ENCODE peak calls at places on chromosome 16, in eight cellular contexts. One of them, this sample, is unnamed.

GRCh38 chr16:11296706-11297491 is 15.8 kb upstream of the PRM1 start:
- DNase-seq in GM04504: no peak
- DNase-seq in H54: no peak
- DNase-seq in T-helper 9 cell: no peak
- DNase-seq in NCI-H460: no peak
- DNase-seq in substantia nigra: no peak
- DNase-seq in mammary epithelial cell: peak; percentile 50
- DNase-seq in neural crest cell: no peak
- DNase-seq in this sample: no peak

GRCh38 chr16:71645450-71645849 is 19.5 kb downstream of the MARVELD3 start:
- DNase-seq in GM04504: no peak
- DNase-seq in H54: no peak
- DNase-seq in T-helper 9 cell: no peak
- DNase-seq in NCI-H460: peak; percentile 24
- DNase-seq in substantia nigra: no peak
- DNase-seq in mammary epithelial cell: peak; percentile 12
- DNase-seq in neural crest cell: no peak
- DNase-seq in this sample: no peak

GRCh38 chr16:23949630-23950290 is 114.0 kb downstream of the PRKCB start:
- DNase-seq in GM04504: no peak
- DNase-seq in H54: no peak
- DNase-seq in T-helper 9 cell: peak; percentile 45
- DNase-seq in NCI-H460: no peak
- DNase-seq in substantia nigra: no peak
- DNase-seq in mammary epithelial cell: no peak
- DNase-seq in neural crest cell: no peak
- DNase-seq in this sample: peak; percentile 17

GRCh38 chr16:21664801-21665492 is 1.2 kb downstream of the OTOA start:
- DNase-seq in GM04504: no peak
- DNase-seq in H54: no peak
- DNase-seq in T-helper 9 cell: no peak
- DNase-seq in NCI-H460: no peak
- DNase-seq in substantia nigra: no peak
- DNase-seq in mammary epithelial cell: no peak
- DNase-seq in neural crest cell: no peak
- DNase-seq in this sample: no peak

GRCh38 chr16:75066861-75067447 is 49.6 kb downstream of the LDHD start:
- DNase-seq in GM04504: no peak
- DNase-seq in H54: no peak
- DNase-seq in T-helper 9 cell: no peak
- DNase-seq in NCI-H460: no peak
- DNase-seq in substantia nigra: no peak
- DNase-seq in mammary epithelial cell: no peak
- DNase-seq in neural crest cell: no peak
- DNase-seq in this sample: no peak

GRCh38 chr16:66649636-66650205 is 45.2 kb downstream of the CMTM3 start:
- DNase-seq in GM04504: no peak
- DNase-seq in H54: no peak
- DNase-seq in T-helper 9 cell: no peak
- DNase-seq in NCI-H460: no peak
- DNase-seq in substantia nigra: no peak
- DNase-seq in mammary epithelial cell: no peak
- DNase-seq in neural crest cell: no peak
- DNase-seq in this sample: no peak

GRCh38 chr16:2237076-2237551 is 870 bp downstream of the DNASE1L2 start:
- DNase-seq in GM04504: no peak
- DNase-seq in H54: no peak
- DNase-seq in T-helper 9 cell: no peak
- DNase-seq in NCI-H460: no peak
- DNase-seq in substantia nigra: no peak
- DNase-seq in mammary epithelial cell: no peak
- DNase-seq in neural crest cell: no peak
- DNase-seq in this sample: no peak

GRCh38 chr16:12160815-12161550 is 184.4 kb downstream of the SNX29 start:
- DNase-seq in GM04504: no peak
- DNase-seq in H54: no peak
- DNase-seq in T-helper 9 cell: no peak
- DNase-seq in NCI-H460: no peak
- DNase-seq in substantia nigra: no peak
- DNase-seq in mammary epithelial cell: no peak
- DNase-seq in neural crest cell: no peak
- DNase-seq in this sample: no peak

GRCh38 chr16:79776243-79776884 is 175.8 kb upstream of the MAF start:
- DNase-seq in GM04504: no peak
- DNase-seq in H54: no peak
- DNase-seq in T-helper 9 cell: no peak
- DNase-seq in NCI-H460: no peak
- DNase-seq in substantia nigra: no peak
- DNase-seq in mammary epithelial cell: peak; percentile 41
- DNase-seq in neural crest cell: no peak
- DNase-seq in this sample: peak; percentile 35

GRCh38 chr16:66159987-66160386 is 206.5 kb upstream of the CDH5 start:
- DNase-seq in GM04504: no peak
- DNase-seq in H54: no peak
- DNase-seq in T-helper 9 cell: no peak
- DNase-seq in NCI-H460: no peak
- DNase-seq in substantia nigra: no peak
- DNase-seq in mammary epithelial cell: no peak
- DNase-seq in neural crest cell: no peak
- DNase-seq in this sample: no peak

GRCh38 chr16:50534958-50535357 is 13.2 kb upstream of the NKD1 start:
- DNase-seq in GM04504: no peak
- DNase-seq in H54: no peak
- DNase-seq in T-helper 9 cell: no peak
- DNase-seq in NCI-H460: no peak
- DNase-seq in substantia nigra: no peak
- DNase-seq in mammary epithelial cell: no peak
- DNase-seq in neural crest cell: no peak
- DNase-seq in this sample: no peak

GRCh38 chr16:57627184-57627871 is 1.1 kb upstream of the ADGRG1 start:
- DNase-seq in GM04504: peak; percentile 78
- DNase-seq in H54: peak; percentile 79
- DNase-seq in T-helper 9 cell: no peak
- DNase-seq in NCI-H460: peak; percentile 52
- DNase-seq in substantia nigra: no peak
- DNase-seq in mammary epithelial cell: peak; percentile 88
- DNase-seq in neural crest cell: no peak
- DNase-seq in this sample: no peak